ENCODE peak calls at places on chromosomes 2 and 18, in four cellular contexts. X is fibroblast of lung, P is pancreas, T is astrocyte of the spinal cord. O is an unnamed sample.

GRCh38 chr2:192288290-192288689 is 93.6 kb upstream of the TMEFF2 start:
- DNase-seq in X (no peak), P (no peak), T (no peak), O (no peak)

GRCh38 chr2:95073856-95074662 is 47.5 kb downstream of the MRPS5 start:
- DNase-seq in X (no peak), P (no peak), T (no peak), O (no peak)

GRCh38 chr18:45837283-45838070 is 12.0 kb downstream of the SIGLEC15 start:
- DNase-seq in X (peak), P (peak), T (peak), O (no peak)

GRCh38 chr2:39932198-39932597 is 153.1 kb upstream of the THUMPD2 start:
- DNase-seq in X (no peak), P (no peak), T (no peak), O (no peak)

GRCh38 chr2:171289336-171289735 is 128.6 kb upstream of the TLK1 start:
- DNase-seq in X (no peak), P (no peak), T (no peak), O (no peak)

GRCh38 chr2:24083567-24084385 is 858 bp downstream of the TP53I3 start:
- DNase-seq in X (peak), P (no peak), T (peak), O (peak)

GRCh38 chr2:12928706-12929291 is 212.1 kb downstream of the TRIB2 start:
- DNase-seq in X (peak), P (no peak), T (peak), O (no peak)

GRCh38 chr2:109560265-109560664 is 53.5 kb downstream of the SEPTIN10 start:
- DNase-seq in X (no peak), P (no peak), T (peak), O (no peak)

GRCh38 chr18:68314403-68314802 is 400.5 kb downstream of the TMX3 start:
- DNase-seq in X (no peak), P (no peak), T (peak), O (no peak)

GRCh38 chr18:4125246-4125938 is 329.7 kb downstream of the DLGAP1 start:
- DNase-seq in X (no peak), P (no peak), T (peak), O (peak)

GRCh38 chr2:238240761-238241711 is 1.2 kb upstream of the HES6 start:
- DNase-seq in X (peak), P (peak), T (peak), O (no peak)

GRCh38 chr18:25144835-25145234 is 207.1 kb downstream of the ZNF521 start:
- DNase-seq in X (peak), P (no peak), T (peak), O (peak)

GRCh38 chr2:219451626-219452360 is 17.1 kb downstream of the SPEG start:
- DNase-seq in X (peak), P (no peak), T (peak), O (no peak)

GRCh38 chr2:218856168-218856895 is 3.3 kb upstream of the WNT6 start:
- DNase-seq in X (no peak), P (peak), T (no peak), O (no peak)

GRCh38 chr2:118249970-118250369 is 161.7 kb downstream of the INSIG2 start:
- DNase-seq in X (no peak), P (no peak), T (peak), O (no peak)

GRCh38 chr2:143128681-143129580 is at the start of gene ARHGAP15:
- DNase-seq in X (no peak), P (no peak), T (no peak), O (no peak)

GRCh38 chr2:214103199-214104001 is 307.5 kb upstream of the VWC2L start:
- DNase-seq in X (no peak), P (no peak), T (peak), O (no peak)

GRCh38 chr2:100783986-100784385 is 36.0 kb upstream of the NPAS2 start:
- DNase-seq in X (no peak), P (no peak), T (no peak), O (no peak)

GRCh38 chr2:85750509-85751299 is 3.1 kb upstream of the ATOH8 start:
- DNase-seq in X (peak), P (peak), T (no peak), O (no peak)

GRCh38 chr2:217079165-217079564 is 219.3 kb upstream of the TNP1 start:
- DNase-seq in X (no peak), P (no peak), T (no peak), O (no peak)

GRCh38 chr18:36366994-36367839 is 69.7 kb downstream of the FHOD3 start:
- DNase-seq in X (no peak), P (no peak), T (no peak), O (no peak)

GRCh38 chr2:198587726-198588125 is 783.3 kb downstream of the PLCL1 start:
- DNase-seq in X (no peak), P (no peak), T (no peak), O (no peak)

GRCh38 chr2:238069877-238070276 is 9.1 kb downstream of the SCLY start:
- DNase-seq in X (no peak), P (peak), T (no peak), O (no peak)

GRCh38 chr2:131030478-131030971 is 62.7 kb downstream of the FAM168B start:
- DNase-seq in X (no peak), P (no peak), T (no peak), O (no peak)

GRCh38 chr2:19988600-19988999 is 1.3 kb downstream of the WDR35 start:
- DNase-seq in X (no peak), P (no peak), T (no peak), O (no peak)

GRCh38 chr18:68735498-68736343 is 20.8 kb upstream of the TMX3 start:
- DNase-seq in X (peak), P (no peak), T (peak), O (peak)

GRCh38 chr2:102065675-102066252 is 74.0 kb downstream of the IL1R2 start:
- DNase-seq in X (peak), P (no peak), T (peak), O (peak)

GRCh38 chr2:287471-287885 is 413 bp downstream of the ALKAL2 start:
- DNase-seq in X (peak), P (no peak), T (peak), O (no peak)

GRCh38 chr2:9780368-9781130 is 62.7 kb upstream of the TAF1B start:
- DNase-seq in X (no peak), P (no peak), T (no peak), O (no peak)

GRCh38 chr18:50203801-50204604 is 9.1 kb upstream of the MYO5B start:
- DNase-seq in X (peak), P (peak), T (peak), O (peak)

GRCh38 chr2:29295843-29296242 is 180.6 kb downstream of the CLIP4 start:
- DNase-seq in X (no peak), P (no peak), T (no peak), O (no peak)

GRCh38 chr18:79630266-79631095 is 49.1 kb upstream of the CTDP1 start:
- DNase-seq in X (no peak), P (no peak), T (no peak), O (no peak)

GRCh38 chr18:23133860-23134779 is 1.2 kb upstream of the CABLES1 start:
- DNase-seq in X (no peak), P (no peak), T (no peak), O (no peak)
- H3K4me3 ChIP-seq in X (peak), P (peak), T (peak), O (peak)

GRCh38 chr2:107202962-107203591 is 317.1 kb upstream of the ST6GAL2 start:
- DNase-seq in X (no peak), P (no peak), T (no peak), O (no peak)

GRCh38 chr2:107195631-107196030 is 309.7 kb upstream of the ST6GAL2 start:
- DNase-seq in X (no peak), P (no peak), T (no peak), O (no peak)

DNA sequence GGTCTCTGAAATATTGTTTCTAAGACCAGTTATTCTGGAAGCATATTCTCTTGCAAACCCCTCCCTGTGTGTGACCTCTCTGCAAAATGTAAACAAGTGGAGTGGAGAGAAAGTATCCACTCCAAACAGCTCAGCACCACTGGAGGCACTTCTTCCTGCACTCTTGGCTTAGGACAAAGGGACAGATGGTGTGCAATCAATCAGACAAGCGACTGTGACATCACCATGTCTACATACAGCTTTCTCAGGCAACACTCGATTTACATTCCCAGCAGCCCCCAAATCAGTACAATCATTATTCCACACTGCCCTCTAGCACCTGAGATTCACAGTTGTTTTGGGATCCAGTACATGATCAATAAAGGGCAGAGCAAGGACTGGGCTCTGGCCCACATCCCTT is 311.6 kb upstream of the ST6GAL2 start:
- DNase-seq in X (no peak), P (no peak), T (no peak), O (no peak)
- TF ChIP-seq CTCF in X (no peak), P (no peak), T (no peak), O (no peak)

GRCh38 chr2:1743396-1744150 is 742 bp downstream of the PXDN start:
- DNase-seq in X (peak), P (no peak), T (peak), O (no peak)
- H3K4me3 ChIP-seq in X (peak), P (peak), T (peak), O (peak)

GRCh38 chr2:46335404-46335965 is 38.3 kb downstream of the EPAS1 start:
- DNase-seq in X (peak), P (no peak), T (peak), O (no peak)

GRCh38 chr2:46335966-46336436 is 38.8 kb downstream of the EPAS1 start:
- DNase-seq in X (no peak), P (no peak), T (no peak), O (no peak)

GRCh38 chr2:46337208-46337994 is 40.2 kb downstream of the EPAS1 start:
- DNase-seq in X (no peak), P (no peak), T (no peak), O (no peak)

GRCh38 chr2:46334389-46335345 is 37.5 kb downstream of the EPAS1 start:
- DNase-seq in X (peak), P (no peak), T (peak), O (no peak)

GRCh38 chr2:46336560-46336959 is 39.4 kb downstream of the EPAS1 start:
- DNase-seq in X (peak), P (no peak), T (peak), O (no peak)
- TF ChIP-seq CTCF in X (no peak), P (no peak), T (no peak), O (no peak)

GRCh38 chr2:45009303-45009927 is at the start of gene SIX2:
- DNase-seq in X (peak), P (peak), T (peak), O (peak)

GRCh38 chr2:45007356-45007755 is 1.9 kb downstream of the SIX2 start:
- DNase-seq in X (no peak), P (no peak), T (no peak), O (no peak)

GRCh38 chr2:45006942-45007287 is 2.3 kb downstream of the SIX2 start:
- DNase-seq in X (no peak), P (no peak), T (no peak), O (no peak)

GRCh38 chr2:45007961-45008295 is 1.3 kb downstream of the SIX2 start:
- DNase-seq in X (no peak), P (no peak), T (no peak), O (no peak)

DNA sequence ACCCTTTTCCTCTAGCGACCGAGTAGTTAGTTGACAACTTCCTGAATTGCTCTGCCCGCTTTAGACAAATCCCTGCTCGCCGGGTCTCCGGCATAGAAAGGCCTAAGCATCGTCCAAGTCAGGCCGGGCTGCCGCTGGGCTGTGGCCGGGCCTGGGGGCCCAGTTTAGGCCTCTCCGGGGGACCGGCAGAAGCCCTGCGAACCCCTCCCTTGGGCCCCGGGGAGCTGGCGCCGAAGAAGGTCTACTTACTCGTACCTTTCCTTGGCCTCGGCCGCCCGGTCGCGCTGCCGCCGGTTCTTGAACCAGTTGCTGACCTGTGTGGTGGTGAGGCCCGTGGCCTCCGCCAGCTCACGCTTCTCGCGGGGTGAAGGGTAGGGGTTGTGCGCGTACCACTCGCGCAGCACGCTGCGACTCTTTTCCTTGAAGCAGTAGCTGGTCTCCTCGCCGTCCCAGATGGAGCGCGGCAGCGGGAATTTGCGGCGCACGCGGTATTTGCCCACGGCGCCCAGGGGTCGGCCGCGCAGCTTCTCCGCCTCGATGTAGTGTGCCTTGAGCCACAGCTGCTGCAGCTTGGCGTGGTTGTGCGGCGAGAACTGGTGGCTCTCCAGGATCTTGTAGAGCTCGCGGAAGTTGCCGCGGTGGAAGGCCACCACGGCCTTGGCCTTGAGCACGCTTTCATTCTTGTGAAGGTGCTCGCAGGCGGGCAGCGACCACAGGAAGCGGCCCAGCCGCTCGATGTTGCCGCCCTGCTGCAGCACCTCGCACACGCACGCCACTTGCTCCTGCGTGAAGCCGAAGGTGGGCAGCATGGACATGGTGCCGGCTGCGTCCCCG is 739 bp downstream of the SIX2 start:
- DNase-seq in X (no peak), P (peak), T (peak), O (no peak)
- H3K4me3 ChIP-seq in X (no peak), P (peak), T (peak), O (peak)

DNA sequence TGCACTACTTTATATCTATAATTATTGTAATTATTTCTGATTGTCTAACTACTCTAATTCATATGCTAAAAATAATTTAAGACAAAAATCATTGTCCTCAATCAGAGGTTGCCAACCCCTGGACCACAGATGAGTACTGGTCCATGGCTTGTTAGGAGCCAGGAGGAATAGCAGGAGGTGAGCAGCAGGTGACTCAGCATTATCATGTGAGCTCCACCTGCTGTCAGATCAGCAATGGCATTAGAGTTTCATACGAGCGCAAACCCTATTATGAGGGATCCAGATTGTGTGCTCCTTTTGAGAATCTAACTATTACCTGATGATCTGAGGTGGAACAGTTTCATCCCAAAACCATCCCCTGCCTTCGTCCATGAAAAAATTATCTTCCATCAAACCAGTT is 1434.4 kb downstream of the LRP1B start:
- DNase-seq in X (no peak), P (no peak), T (no peak), O (no peak)
- TF ChIP-seq CTCF in X (no peak), P (no peak), T (no peak), O (no peak)

GRCh38 chr18:48939368-48940097 is 11.2 kb downstream of the SMAD7 start:
- DNase-seq in X (peak), P (no peak), T (peak), O (no peak)

GRCh38 chr18:48940854-48941531 is 9.8 kb downstream of the SMAD7 start:
- DNase-seq in X (peak), P (no peak), T (no peak), O (no peak)

GRCh38 chr18:48935433-48935774 is 15.4 kb downstream of the SMAD7 start:
- DNase-seq in X (no peak), P (no peak), T (no peak), O (no peak)

GRCh38 chr18:48938827-48939367 is 11.9 kb downstream of the SMAD7 start:
- DNase-seq in X (no peak), P (no peak), T (no peak), O (no peak)

DNA sequence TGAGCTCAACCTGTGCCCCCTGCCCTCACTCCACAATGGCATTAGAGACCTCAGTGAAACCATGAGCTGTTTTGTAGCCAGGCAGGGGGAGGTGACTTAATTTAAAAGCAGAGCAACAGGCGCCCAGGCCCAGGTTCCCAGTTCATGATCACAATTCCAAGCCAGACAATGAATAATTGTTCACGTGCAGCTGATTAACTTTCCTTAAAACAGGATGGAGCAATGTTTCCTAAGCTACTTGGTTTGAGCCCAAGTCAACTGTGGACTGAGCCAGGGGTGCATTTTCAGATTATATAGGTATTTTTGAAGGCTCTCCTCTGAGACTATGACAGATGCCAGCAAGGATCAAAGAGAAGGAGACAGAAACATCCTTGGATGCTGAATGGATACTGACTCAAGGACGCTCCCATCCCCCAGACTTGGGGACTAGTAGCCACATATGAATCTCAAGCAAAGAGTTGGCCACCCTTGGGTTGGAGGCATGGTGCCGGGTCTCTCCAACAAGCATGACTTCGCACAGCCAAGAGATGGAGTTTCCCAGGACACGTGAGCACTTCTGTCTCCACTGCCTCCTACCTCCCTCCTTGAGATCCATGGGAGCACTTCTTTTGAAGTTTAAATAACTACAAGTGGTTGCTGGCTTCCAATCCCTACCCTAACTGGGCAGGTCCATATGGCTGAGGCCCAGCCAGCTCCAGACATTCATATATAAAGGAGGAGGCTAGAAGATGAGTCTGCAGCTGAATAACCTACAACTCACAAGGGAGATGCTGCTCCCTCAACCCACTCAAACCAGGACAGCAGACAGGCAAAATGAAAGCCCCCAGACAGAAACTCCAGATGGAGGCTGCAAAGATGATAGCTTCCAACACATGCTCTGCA is 12.7 kb downstream of the SMAD7 start:
- DNase-seq in X (no peak), P (no peak), T (no peak), O (no peak)
- H3K4me3 ChIP-seq in X (no peak), P (no peak), T (no peak), O (no peak)